ENCODE peak calls at places on chromosomes 1 and 21, in five cellular contexts. One of them, this sample, is unnamed.

GRCh38 chr1:162908236-162908635 is 47.3 kb upstream of the CCDC190 start:
- DNase-seq in Caco-2: no peak
- DNase-seq in Peyer's patch: no peak
- DNase-seq in heart left ventricle: no peak
- DNase-seq in osteocyte: no peak
- DNase-seq in this sample: no peak

GRCh38 chr1:89953072-89953626 is 41.8 kb upstream of the ZNF326 start:
- DNase-seq in Caco-2: peak; percentile 61
- DNase-seq in Peyer's patch: no peak
- DNase-seq in heart left ventricle: peak; percentile 37
- DNase-seq in osteocyte: no peak
- DNase-seq in this sample: no peak

GRCh38 chr1:225766967-225767413 is 10.6 kb upstream of the SRP9 start:
- DNase-seq in Caco-2: no peak
- DNase-seq in Peyer's patch: no peak
- DNase-seq in heart left ventricle: peak; percentile 70
- DNase-seq in osteocyte: no peak
- DNase-seq in this sample: no peak

GRCh38 chr1:91712981-91713841 is 172.7 kb downstream of the TGFBR3 start:
- DNase-seq in Caco-2: no peak
- DNase-seq in Peyer's patch: no peak
- DNase-seq in heart left ventricle: peak; percentile 67
- DNase-seq in osteocyte: no peak
- DNase-seq in this sample: no peak

GRCh38 chr1:1862905-1863547 is 27.9 kb downstream of the GNB1 start:
- DNase-seq in Caco-2: no peak
- DNase-seq in Peyer's patch: no peak
- DNase-seq in heart left ventricle: no peak
- DNase-seq in osteocyte: no peak
- DNase-seq in this sample: no peak

GRCh38 chr21:38289697-38290096 is 32.9 kb downstream of the KCNJ15 start:
- DNase-seq in Caco-2: no peak
- DNase-seq in Peyer's patch: no peak
- DNase-seq in heart left ventricle: peak; percentile 37
- DNase-seq in osteocyte: peak; percentile 90
- DNase-seq in this sample: no peak

GRCh38 chr1:204464174-204464573 is 30.4 kb downstream of the PIK3C2B start:
- DNase-seq in Caco-2: no peak
- DNase-seq in Peyer's patch: no peak
- DNase-seq in heart left ventricle: no peak
- DNase-seq in osteocyte: no peak
- DNase-seq in this sample: no peak

GRCh38 chr1:160658162-160658955 is 11.5 kb upstream of the SLAMF1 start:
- DNase-seq in Caco-2: peak; percentile 93
- DNase-seq in Peyer's patch: no peak
- DNase-seq in heart left ventricle: no peak
- DNase-seq in osteocyte: no peak
- DNase-seq in this sample: no peak

GRCh38 chr1:20248954-20249612 is 41.6 kb upstream of the VWA5B1 start:
- DNase-seq in Caco-2: no peak
- DNase-seq in Peyer's patch: no peak
- DNase-seq in heart left ventricle: no peak
- DNase-seq in osteocyte: no peak
- DNase-seq in this sample: no peak

GRCh38 chr1:64965239-64966157 is 851 bp downstream of the JAK1 start:
- DNase-seq in Caco-2: peak; percentile 33
- DNase-seq in Peyer's patch: peak; percentile 84
- DNase-seq in heart left ventricle: peak; percentile 63
- DNase-seq in osteocyte: peak; percentile 87
- DNase-seq in this sample: peak; percentile 51

GRCh38 chr1:174222166-174222949 is 63.0 kb downstream of the RABGAP1L start:
- DNase-seq in Caco-2: no peak
- DNase-seq in Peyer's patch: no peak
- DNase-seq in heart left ventricle: no peak
- DNase-seq in osteocyte: no peak
- DNase-seq in this sample: no peak

GRCh38 chr1:244391761-244392160 is 59.9 kb downstream of the ADSS2 start:
- DNase-seq in Caco-2: peak; percentile 62
- DNase-seq in Peyer's patch: no peak
- DNase-seq in heart left ventricle: no peak
- DNase-seq in osteocyte: peak; percentile 48
- DNase-seq in this sample: no peak

GRCh38 chr1:184664042-184664659 is 90.5 kb downstream of the EDEM3 start:
- DNase-seq in Caco-2: no peak
- DNase-seq in Peyer's patch: no peak
- DNase-seq in heart left ventricle: peak; percentile 81
- DNase-seq in osteocyte: peak; percentile 91
- DNase-seq in this sample: peak; percentile 65

GRCh38 chr1:61935516-61935915 is 193.2 kb downstream of the PATJ start:
- DNase-seq in Caco-2: no peak
- DNase-seq in Peyer's patch: no peak
- DNase-seq in heart left ventricle: no peak
- DNase-seq in osteocyte: no peak
- DNase-seq in this sample: no peak

GRCh38 chr1:28111157-28111556 is 22.7 kb upstream of the EYA3 start:
- DNase-seq in Caco-2: no peak
- DNase-seq in Peyer's patch: no peak
- DNase-seq in heart left ventricle: no peak
- DNase-seq in osteocyte: no peak
- DNase-seq in this sample: no peak

GRCh38 chr1:54302951-54303843 is 103.0 kb downstream of the SSBP3 start:
- DNase-seq in Caco-2: no peak
- DNase-seq in Peyer's patch: no peak
- DNase-seq in heart left ventricle: no peak
- DNase-seq in osteocyte: no peak
- DNase-seq in this sample: no peak

GRCh38 chr1:19597463-19598309 is 46.4 kb upstream of the NBL1 start:
- DNase-seq in Caco-2: no peak
- DNase-seq in Peyer's patch: peak; percentile 55
- DNase-seq in heart left ventricle: no peak
- DNase-seq in osteocyte: no peak
- DNase-seq in this sample: no peak

GRCh38 chr1:220217383-220217988 is 54.8 kb downstream of the RAB3GAP2 start:
- DNase-seq in Caco-2: no peak
- DNase-seq in Peyer's patch: no peak
- DNase-seq in heart left ventricle: no peak
- DNase-seq in osteocyte: no peak
- DNase-seq in this sample: no peak
- TF ChIP-seq CTCF in Caco-2: no peak
- TF ChIP-seq CTCF in Peyer's patch: no peak
- TF ChIP-seq CTCF in heart left ventricle: peak; percentile 19
- TF ChIP-seq CTCF in osteocyte: peak; percentile 36
- TF ChIP-seq CTCF in this sample: no peak

GRCh38 chr1:178727014-178727895 is 2.2 kb downstream of the RALGPS2 start:
- DNase-seq in Caco-2: no peak
- DNase-seq in Peyer's patch: no peak
- DNase-seq in heart left ventricle: no peak
- DNase-seq in osteocyte: no peak
- DNase-seq in this sample: no peak

GRCh38 chr1:178726545-178726944 is 1.5 kb downstream of the RALGPS2 start:
- DNase-seq in Caco-2: no peak
- DNase-seq in Peyer's patch: no peak
- DNase-seq in heart left ventricle: no peak
- DNase-seq in osteocyte: no peak
- DNase-seq in this sample: no peak

GRCh38 chr1:178724734-178725602 is at the start of gene RALGPS2:
- DNase-seq in Caco-2: peak; percentile 66
- DNase-seq in Peyer's patch: peak; percentile 73
- DNase-seq in heart left ventricle: peak; percentile 70
- DNase-seq in osteocyte: peak; percentile 86
- DNase-seq in this sample: peak; percentile 70

GRCh38 chr1:178724386-178724733 is 684 bp upstream of the RALGPS2 start:
- DNase-seq in Caco-2: no peak
- DNase-seq in Peyer's patch: no peak
- DNase-seq in heart left ventricle: no peak
- DNase-seq in osteocyte: no peak
- DNase-seq in this sample: no peak

DNA sequence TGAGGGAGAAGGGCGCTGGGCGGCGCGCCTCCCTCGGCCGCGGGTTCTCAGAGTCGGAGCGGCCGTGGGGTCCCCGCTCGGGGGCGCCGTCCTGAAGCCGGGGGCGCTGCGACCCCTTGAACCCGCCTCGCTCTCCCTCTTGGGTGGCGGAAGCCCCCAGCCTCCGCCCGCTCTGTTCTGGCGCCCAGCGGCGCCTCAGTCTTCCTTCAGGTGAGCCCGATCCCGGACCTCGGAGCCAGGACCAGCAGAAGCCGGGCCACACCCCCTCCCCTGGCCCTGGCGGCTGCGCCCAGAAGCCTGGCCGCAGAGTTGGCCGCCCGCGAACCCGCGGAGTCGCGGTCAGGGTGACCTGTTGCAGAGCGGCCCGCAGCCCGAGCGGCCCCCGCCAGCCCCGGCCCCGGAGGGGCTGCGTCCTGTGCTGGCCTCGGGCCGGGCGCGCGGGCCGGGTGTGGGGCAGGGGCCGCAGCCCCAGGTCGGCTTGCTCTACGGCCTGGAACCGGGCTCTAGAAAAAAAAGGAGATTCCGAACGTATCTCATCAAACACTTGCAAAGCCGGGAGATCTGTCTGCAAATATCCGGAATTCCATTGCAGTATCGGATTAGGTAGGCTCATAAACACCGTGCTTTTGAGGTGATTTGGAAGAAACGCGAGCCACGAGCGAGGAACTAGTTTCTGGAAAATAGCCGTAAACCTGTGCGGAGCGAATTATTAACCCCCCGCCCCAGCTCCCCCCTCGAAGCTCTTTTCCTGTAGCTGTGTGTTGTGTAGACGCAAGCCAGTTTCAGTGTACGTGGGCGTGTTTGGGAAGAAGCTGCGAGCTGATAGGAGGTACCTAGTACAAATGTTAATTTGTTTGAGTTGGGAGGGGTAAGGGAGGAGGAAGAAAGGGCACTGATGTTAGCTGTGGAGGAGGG is 816 bp downstream of the RALGPS2 start:
- DNase-seq in Caco-2: peak; percentile 93
- DNase-seq in Peyer's patch: peak; percentile 89
- DNase-seq in heart left ventricle: peak; percentile 75
- DNase-seq in osteocyte: no peak
- DNase-seq in this sample: no peak
- TF ChIP-seq CTCF in Caco-2: no peak
- TF ChIP-seq CTCF in Peyer's patch: no peak
- TF ChIP-seq CTCF in heart left ventricle: peak; percentile 21
- TF ChIP-seq CTCF in osteocyte: peak; percentile 25
- TF ChIP-seq CTCF in this sample: no peak

GRCh38 chr1:30721311-30722174 is 1.8 kb downstream of the MATN1 start:
- DNase-seq in Caco-2: no peak
- DNase-seq in Peyer's patch: no peak
- DNase-seq in heart left ventricle: no peak
- DNase-seq in osteocyte: no peak
- DNase-seq in this sample: no peak
- TF ChIP-seq CTCF in Caco-2: no peak
- TF ChIP-seq CTCF in Peyer's patch: no peak
- TF ChIP-seq CTCF in heart left ventricle: no peak
- TF ChIP-seq CTCF in osteocyte: no peak
- TF ChIP-seq CTCF in this sample: no peak

GRCh38 chr1:147514233-147514632 is 27.1 kb upstream of the BCL9 start:
- DNase-seq in Caco-2: no peak
- DNase-seq in Peyer's patch: no peak
- DNase-seq in heart left ventricle: no peak
- DNase-seq in osteocyte: no peak
- DNase-seq in this sample: no peak

GRCh38 chr1:147509786-147510360 is 31.4 kb upstream of the BCL9 start:
- DNase-seq in Caco-2: no peak
- DNase-seq in Peyer's patch: no peak
- DNase-seq in heart left ventricle: no peak
- DNase-seq in osteocyte: no peak
- DNase-seq in this sample: peak; percentile 52

GRCh38 chr1:147516157-147516917 is 25.0 kb upstream of the BCL9 start:
- DNase-seq in Caco-2: no peak
- DNase-seq in Peyer's patch: no peak
- DNase-seq in heart left ventricle: no peak
- DNase-seq in osteocyte: no peak
- DNase-seq in this sample: no peak

GRCh38 chr1:147515046-147515869 is 26.0 kb upstream of the BCL9 start:
- DNase-seq in Caco-2: peak; percentile 71
- DNase-seq in Peyer's patch: no peak
- DNase-seq in heart left ventricle: no peak
- DNase-seq in osteocyte: no peak
- DNase-seq in this sample: no peak
- TF ChIP-seq CTCF in Caco-2: peak; percentile 30
- TF ChIP-seq CTCF in Peyer's patch: no peak
- TF ChIP-seq CTCF in heart left ventricle: peak; percentile 44
- TF ChIP-seq CTCF in osteocyte: peak; percentile 7
- TF ChIP-seq CTCF in this sample: no peak

GRCh38 chr1:177780096-177780700 is 189.7 kb downstream of the SEC16B start:
- DNase-seq in Caco-2: no peak
- DNase-seq in Peyer's patch: no peak
- DNase-seq in heart left ventricle: no peak
- DNase-seq in osteocyte: no peak
- DNase-seq in this sample: no peak
- TF ChIP-seq CTCF in Caco-2: peak; percentile 66
- TF ChIP-seq CTCF in Peyer's patch: no peak
- TF ChIP-seq CTCF in heart left ventricle: peak; percentile 43
- TF ChIP-seq CTCF in osteocyte: peak; percentile 56
- TF ChIP-seq CTCF in this sample: peak; percentile 44

DNA sequence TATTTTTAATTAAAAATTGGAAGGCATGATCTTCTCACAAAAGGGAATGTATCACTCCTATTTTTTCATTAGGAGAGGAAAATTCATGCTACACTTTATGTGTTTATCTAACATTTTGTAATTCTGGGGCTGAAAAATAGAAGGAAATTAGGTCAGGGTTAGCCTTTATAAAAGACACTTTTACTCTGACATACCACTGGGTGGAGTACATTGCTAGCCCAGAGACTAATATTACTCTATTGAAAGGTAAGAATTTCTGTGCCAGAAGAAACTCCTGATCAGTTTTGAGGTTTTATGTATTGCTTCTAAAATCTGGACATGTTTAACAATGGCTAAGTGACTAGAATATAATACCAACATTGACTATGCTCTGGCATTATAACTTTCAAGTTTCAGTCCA is 724.6 kb downstream of the USP25 start:
- DNase-seq in Caco-2: no peak
- DNase-seq in Peyer's patch: no peak
- DNase-seq in heart left ventricle: no peak
- DNase-seq in osteocyte: no peak
- DNase-seq in this sample: no peak
- TF ChIP-seq CTCF in Caco-2: no peak
- TF ChIP-seq CTCF in Peyer's patch: no peak
- TF ChIP-seq CTCF in heart left ventricle: peak; percentile 45
- TF ChIP-seq CTCF in osteocyte: peak; percentile 59
- TF ChIP-seq CTCF in this sample: no peak

DNA sequence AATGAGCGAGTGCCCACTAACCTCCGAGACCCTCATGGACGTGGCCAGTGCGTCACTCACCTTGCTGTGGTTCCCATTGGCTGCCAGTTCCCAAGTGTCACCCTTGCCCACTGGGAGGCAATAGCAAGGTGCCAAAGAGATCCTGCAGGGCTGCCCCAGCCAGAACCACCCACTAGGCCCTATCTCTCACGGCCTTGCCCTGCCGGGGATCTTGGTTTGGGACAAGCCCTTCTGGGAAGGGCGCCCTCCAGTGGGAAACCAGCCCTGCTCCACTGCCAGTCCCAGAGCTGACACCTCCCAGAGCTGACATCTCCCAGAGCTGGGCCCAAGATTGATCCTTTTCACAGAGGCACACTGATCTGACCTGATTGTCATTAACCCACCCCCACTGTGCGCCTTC is 2.1 kb upstream of the SELENON start:
- DNase-seq in Caco-2: no peak
- DNase-seq in Peyer's patch: no peak
- DNase-seq in heart left ventricle: peak; percentile 67
- DNase-seq in osteocyte: no peak
- DNase-seq in this sample: no peak
- TF ChIP-seq CTCF in Caco-2: peak; percentile 14
- TF ChIP-seq CTCF in Peyer's patch: no peak
- TF ChIP-seq CTCF in heart left ventricle: peak; percentile 32
- TF ChIP-seq CTCF in osteocyte: peak; percentile 47
- TF ChIP-seq CTCF in this sample: peak; percentile 15

This sample was measured in mesothelial cell of epicardium.